ENCODE peak calls at places on chromosomes 5 and 9, in five cellular contexts. K is BJ, S is A549, U is pancreas, C is retinal pigment epithelial cell. N is an unnamed sample.

GRCh38 chr9:2655411-2655901 is 33.9 kb downstream of the VLDLR start:
- DNase-seq in K (peak; percentile 79), U (no peak), C (peak; percentile 54), S (peak; percentile 33), N (peak; percentile 82)

GRCh38 chr5:172420215-172420934 is 34.0 kb downstream of the SH3PXD2B start:
- DNase-seq in C (peak; percentile 73), S (peak; percentile 90), K (peak; percentile 70), U (peak; percentile 94), N (no peak)

GRCh38 chr5:142175039-142175438 is 66.5 kb downstream of the NDFIP1 start:
- DNase-seq in K (no peak), S (no peak), C (no peak), U (no peak), N (no peak)

GRCh38 chr5:73901455-73901854 is 275.5 kb downstream of the ARHGEF28 start:
- DNase-seq in K (no peak), S (peak; percentile 21), C (no peak), U (no peak), N (no peak)

GRCh38 chr5:145980257-145980656 is 43.9 kb downstream of the SH3RF2 start:
- DNase-seq in S (no peak), U (no peak), K (no peak), C (no peak), N (no peak)

GRCh38 chr5:88190106-88190834 is 78.4 kb downstream of the TMEM161B start:
- DNase-seq in K (no peak), U (no peak), S (peak; percentile 2), C (no peak), N (no peak)

GRCh38 chr9:69671291-69671903 is 774 bp downstream of the APBA1 start:
- DNase-seq in K (no peak), U (no peak), C (no peak), S (no peak), N (no peak)

GRCh38 chr5:142758062-142758802 is 11.9 kb upstream of the ARHGAP26 start:
- DNase-seq in K (no peak), C (no peak), S (no peak), U (no peak), N (no peak)

GRCh38 chr9:84819446-84819845 is 149.9 kb downstream of the NTRK2 start:
- DNase-seq in S (no peak), U (no peak), C (no peak), K (no peak), N (no peak)

GRCh38 chr9:113807173-113808061 is 68.7 kb upstream of the ZNF618 start:
- DNase-seq in U (peak; percentile 72), K (no peak), C (no peak), S (peak; percentile 62), N (peak; percentile 31)

GRCh38 chr9:134570151-134570621 is 71.4 kb upstream of the COL5A1 start:
- DNase-seq in S (no peak), C (no peak), U (peak; percentile 2), K (no peak), N (no peak)

GRCh38 chr5:172753101-172753500 is 17.9 kb downstream of the DUSP1 start:
- DNase-seq in U (no peak), S (no peak), C (no peak), K (no peak), N (no peak)

GRCh38 chr9:124353811-124354274 is 61.4 kb downstream of the PSMB7 start:
- DNase-seq in S (peak; percentile 33), U (no peak), C (no peak), K (peak; percentile 24), N (peak; percentile 12)

GRCh38 chr9:124770359-124771020 is 621 bp downstream of the NR6A1 start:
- DNase-seq in S (peak; percentile 53), K (no peak), C (no peak), U (peak; percentile 48), N (no peak)

GRCh38 chr5:110027527-110028322 is 338.0 kb downstream of the MAN2A1 start:
- DNase-seq in S (no peak), C (no peak), K (no peak), U (no peak), N (no peak)

GRCh38 chr5:75931175-75931574 is 152.0 kb upstream of the SV2C start:
- DNase-seq in S (no peak), C (no peak), U (no peak), K (no peak), N (no peak)

GRCh38 chr5:33381243-33381642 is 59.5 kb upstream of the TARS1 start:
- DNase-seq in C (no peak), K (no peak), S (no peak), U (no peak), N (no peak)

GRCh38 chr9:91059713-91060112 is 258.1 kb downstream of the SYK start:
- DNase-seq in U (no peak), K (no peak), S (no peak), C (no peak), N (no peak)

GRCh38 chr9:959914-960313 is 16.5 kb upstream of the DMRT3 start:
- DNase-seq in S (no peak), K (no peak), U (peak; percentile 23), C (no peak), N (no peak)

GRCh38 chr9:100294341-100294740 is 58.4 kb downstream of the TEX10 start:
- DNase-seq in C (no peak), K (no peak), S (no peak), U (no peak), N (no peak)

GRCh38 chr9:631596-631995 is 209.9 kb upstream of the DMRT1 start:
- DNase-seq in K (no peak), U (no peak), C (no peak), S (no peak), N (no peak)

GRCh38 chr9:126502417-126503332 is 111.1 kb upstream of the LMX1B start:
- DNase-seq in S (no peak), U (no peak), C (no peak), K (no peak), N (no peak)

GRCh38 chr9:26310294-26310693 is 582.3 kb downstream of the CAAP1 start:
- DNase-seq in K (no peak), U (no peak), C (no peak), S (no peak), N (no peak)

GRCh38 chr5:111262153-111262552 is 38.0 kb downstream of the CAMK4 start:
- DNase-seq in S (no peak), C (no peak), K (no peak), U (no peak), N (no peak)

GRCh38 chr9:35500130-35500748 is 10.3 kb downstream of the RUSC2 start:
- DNase-seq in S (peak; percentile 34), K (no peak), U (no peak), C (no peak), N (no peak)

GRCh38 chr9:136802321-136802720 is 5.4 kb upstream of the RABL6 start:
- DNase-seq in K (no peak), S (no peak), C (no peak), U (no peak), N (no peak)

GRCh38 chr5:153404747-153405146 is 85.7 kb upstream of the GRIA1 start:
- DNase-seq in U (no peak), K (no peak), C (no peak), S (no peak), N (no peak)

GRCh38 chr5:73897886-73898285 is 271.9 kb downstream of the ARHGEF28 start:
- DNase-seq in U (no peak), S (no peak), K (no peak), C (no peak), N (no peak)

GRCh38 chr9:34139477-34140146 is 13.1 kb upstream of the DCAF12 start:
- DNase-seq in U (peak; percentile 84), K (peak; percentile 55), C (peak; percentile 73), S (peak; percentile 70), N (peak; percentile 36)

GRCh38 chr5:35617435-35618296 is at the start of gene SPEF2:
- DNase-seq in C (peak; percentile 75), K (peak; percentile 59), S (peak; percentile 95), U (peak; percentile 89), N (peak; percentile 85)

GRCh38 chr5:40446910-40447309 is 232.8 kb upstream of the PTGER4 start:
- DNase-seq in C (peak; percentile 76), U (no peak), S (peak; percentile 86), K (no peak), N (peak; percentile 26)

GRCh38 chr9:21144620-21145019 is 3.0 kb upstream of the IFNW1 start:
- DNase-seq in K (no peak), U (no peak), C (no peak), S (no peak), N (no peak)

GRCh38 chr9:81892440-81892839 is 35.8 kb upstream of the SPATA31D4 start:
- DNase-seq in K (no peak), S (no peak), U (no peak), C (no peak), N (no peak)

GRCh38 chr5:75734913-75735789 is 17.9 kb upstream of the POC5 start:
- DNase-seq in K (no peak), S (peak; percentile 57), U (peak; percentile 62), C (no peak), N (no peak)

GRCh38 chr9:119924736-119925135 is 555.5 kb upstream of the BRINP1 start:
- DNase-seq in U (no peak), C (no peak), S (peak; percentile 3), K (no peak), N (no peak)
- TF ChIP-seq CTCF in U (no peak), C (no peak), S (no peak), K (no peak), N (no peak)

DNA sequence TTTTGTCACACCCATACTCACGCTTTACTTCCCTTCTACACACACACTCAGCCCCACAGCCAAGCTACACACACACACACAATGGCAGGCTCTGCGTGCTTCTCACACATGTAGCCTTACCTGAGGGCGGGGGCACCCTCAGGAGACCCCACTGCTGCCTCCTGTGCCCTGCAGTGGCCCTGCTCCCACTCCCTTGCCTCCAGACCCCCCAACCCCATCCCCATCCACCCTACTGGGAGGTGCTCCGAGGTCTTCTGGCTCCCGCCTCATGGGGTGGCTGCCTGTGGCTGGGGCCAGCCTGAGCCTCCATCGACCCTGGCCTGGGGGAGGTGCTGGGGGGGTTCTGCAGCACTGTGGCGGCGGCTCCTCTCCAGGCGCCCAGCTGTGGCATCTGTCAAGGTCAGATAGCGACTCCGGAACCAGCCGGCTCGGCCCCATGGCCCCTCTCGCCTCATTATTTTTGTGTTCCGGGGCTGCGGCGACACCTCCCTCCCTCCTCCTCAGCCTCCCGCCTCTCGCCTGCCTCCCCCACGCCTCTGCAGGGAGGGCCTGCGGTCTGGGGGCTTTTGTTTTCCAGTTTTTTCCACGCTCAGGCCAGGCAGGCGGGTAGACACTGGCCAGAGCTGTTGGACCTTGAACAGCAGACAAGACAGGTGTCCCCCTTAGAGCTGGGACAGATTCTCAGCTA is 21.7 kb downstream of the CXXC5 start:
- DNase-seq in U (peak; percentile 72), C (no peak), K (no peak), S (no peak), N (no peak)
- H3K4me3 ChIP-seq in U (no peak overlapping the region), C (no peak overlapping the region), K (no peak overlapping the region), S (no peak overlapping the region), N (no peak overlapping the region)

GRCh38 chr5:134101686-134102439 is 12.6 kb upstream of the TCF7 start:
- DNase-seq in C (no peak), U (peak; percentile 65), K (no peak), S (peak; percentile 53), N (no peak)
- TF ChIP-seq CTCF in C (peak; percentile 91), U (peak; percentile 87), K (peak; percentile 95), S (peak; percentile 73), N (peak; percentile 91)

GRCh38 chr5:175475248-175475647 is 3.1 kb upstream of the SFXN1 start:
- DNase-seq in S (no peak), U (no peak), C (no peak), K (no peak), N (no peak)

GRCh38 chr5:175477440-175477839 is 920 bp upstream of the SFXN1 start:
- DNase-seq in C (no peak), S (no peak), U (no peak), K (no peak), N (no peak)

GRCh38 chr5:175479125-175479881 is 943 bp downstream of the SFXN1 start:
- DNase-seq in C (no peak), S (no peak), K (no peak), U (no peak), N (no peak)

GRCh38 chr5:175478384-175479124 is at the start of gene SFXN1:
- DNase-seq in U (peak; percentile 71), C (no peak), K (no peak), S (peak; percentile 78), N (peak; percentile 20)

GRCh38 chr5:175478008-175478383 is 364 bp upstream of the SFXN1 start:
- DNase-seq in S (no peak), U (no peak), C (no peak), K (no peak), N (no peak)
- H3K4me3 ChIP-seq in S (peak overlapping the region; percentile 80), U (peak overlapping the region; percentile 91), C (peak overlapping the region; percentile 89), K (peak overlapping the region; percentile 89), N (peak overlapping the region; percentile 74)

N was measured in HFF-Myc.